ENCODE peak calls at places on chromosomes 6 and 20, in ten cellular contexts. Z is mucosa of gallbladder, B is psoas muscle, J is fibroblast of mammary gland, I is BE2C, G is mesendoderm, R is SJSA1, Q is HEK293T, N is T1000, F is NCI-H460. A is an unnamed sample.

GRCh38 chr6:74114428-74114827 is 418.4 kb downstream of the CD109 start:
- DNase-seq in Z (no peak), G (no peak), J (no peak), Q (no peak), N (no peak), F (no peak), B (no peak), I (no peak), R (no peak), A (no peak)

GRCh38 chr20:50453533-50453932 is 56.6 kb upstream of the PTPN1 start:
- DNase-seq in F (no peak), B (no peak), Z (no peak), G (no peak), N (no peak), J (no peak), I (no peak), Q (no peak), R (no peak), A (no peak)

GRCh38 chr6:30826961-30827342 is 57.4 kb upstream of the DDR1 start:
- DNase-seq in J (no peak), Z (no peak), G (no peak), R (no peak), N (no peak), Q (no peak), I (no peak), F (no peak), B (peak; percentile 52), A (no peak)

GRCh38 chr6:14799928-14800327 is 445.9 kb upstream of the JARID2 start:
- DNase-seq in G (peak; percentile 97), B (peak; percentile 35), J (peak; percentile 88), I (peak; percentile 69), F (no peak), Z (peak; percentile 81), Q (peak; percentile 66), N (no peak), R (peak; percentile 31), A (peak; percentile 60)

GRCh38 chr6:166942393-166943168 is 13.8 kb downstream of the RNASET2 start:
- DNase-seq in B (no peak), Q (no peak), J (peak; percentile 45), Z (no peak), G (no peak), F (no peak), I (peak; percentile 45), R (no peak), N (no peak), A (no peak)

GRCh38 chr6:33443619-33444504 is 10.5 kb upstream of the ZBTB9 start:
- DNase-seq in F (no peak), I (no peak), J (no peak), B (no peak), R (no peak), Q (no peak), N (no peak), G (no peak), Z (no peak), A (no peak)

GRCh38 chr6:3635482-3635881 is 116.0 kb downstream of the PXDC1 start:
- DNase-seq in B (no peak), J (no peak), F (no peak), Z (no peak), G (no peak), R (no peak), N (no peak), Q (no peak), I (no peak), A (no peak)

GRCh38 chr6:110415297-110415916 is at the start of gene DDO:
- DNase-seq in B (peak; percentile 87), R (peak; percentile 20), N (no peak), F (peak; percentile 18), G (no peak), J (peak; percentile 56), Q (no peak), Z (peak; percentile 85), I (peak; percentile 29), A (no peak)

GRCh38 chr6:30613251-30614043 is 3.6 kb downstream of the PPP1R10 start:
- DNase-seq in F (no peak), J (peak; percentile 60), I (no peak), R (no peak), Q (no peak), G (no peak), Z (no peak), N (no peak), B (no peak), A (no peak)

GRCh38 chr20:33611106-33611505 is 51.0 kb upstream of the C20orf144 start:
- DNase-seq in Q (no peak), J (no peak), Z (no peak), G (no peak), F (no peak), R (no peak), I (no peak), N (no peak), B (no peak), A (no peak)

GRCh38 chr6:44217332-44218143 is 812 bp downstream of the MYMX start:
- DNase-seq in J (no peak), Z (no peak), F (no peak), I (peak; percentile 34), Q (no peak), N (no peak), B (peak; percentile 73), R (no peak), G (peak; percentile 35), A (no peak)

GRCh38 chr6:89297695-89298351 is 17.3 kb downstream of the GABRR2 start:
- DNase-seq in I (no peak), R (peak; percentile 49), J (peak; percentile 98), Q (no peak), B (peak; percentile 73), G (peak; percentile 37), N (peak; percentile 67), F (peak; percentile 66), Z (peak; percentile 72), A (no peak)

GRCh38 chr6:163872335-163872734 is 457.8 kb downstream of the QKI start:
- DNase-seq in N (no peak), Z (no peak), F (no peak), R (no peak), I (no peak), J (peak; percentile 92), G (no peak), B (no peak), Q (no peak), A (no peak)